ENCODE peak calls at places on chromosomes 7 and 10, in ten cellular contexts. N is GM06990, G is IMR-90, Y is HCT116, O is dorsolateral prefrontal cortex, Z is AG04450, U is brain microvascular endothelial cell, E is WERI-Rb-1, P is thoracic aorta, X is AG09319. Q is an unnamed sample.
A peak's percentile ranks its signal among the peaks of the same experiment; 100 is the strongest.

GRCh38 chr10:44781131-44781530 is 130.0 kb upstream of the TMEM72 start:
- DNase-seq in N (no peak), G (no peak), Y (no peak), O (no peak), Z (no peak), U (no peak), E (no peak), P (no peak), X (no peak), Q (no peak)

GRCh38 chr7:22269963-22270362 is 87.0 kb downstream of the RAPGEF5 start:
- DNase-seq in N (no peak), G (no peak), Y (no peak), O (no peak), Z (no peak), U (no peak), E (no peak), P (no peak), X (no peak), Q (no peak)

GRCh38 chr7:158324397-158325360 is 262.9 kb downstream of the PTPRN2 start:
- DNase-seq in N (no peak), G (no peak), Y (no peak), O (no peak), Z (no peak), U (no peak), E (no peak), P (no peak), X (no peak), Q (no peak)

GRCh38 chr7:48274662-48275061 is 103.4 kb downstream of the ABCA13 start:
- DNase-seq in N (no peak), G (peak; percentile 37), Y (no peak), O (no peak), Z (no peak), U (peak; percentile 59), E (no peak), P (no peak), X (no peak), Q (no peak)

GRCh38 chr7:81812514-81813472 is 42.9 kb upstream of the HGF start:
- DNase-seq in N (peak; percentile 16), G (no peak), Y (peak; percentile 3), O (no peak), Z (no peak), U (no peak), E (no peak), P (no peak), X (no peak), Q (no peak)

GRCh38 chr7:37352974-37353948 is 95.4 kb downstream of the ELMO1 start:
- DNase-seq in N (peak; percentile 54), G (no peak), Y (peak; percentile 15), O (no peak), Z (no peak), U (no peak), E (peak; percentile 47), P (no peak), X (no peak), Q (peak; percentile 44)

GRCh38 chr7:26397786-26398435 is 106.2 kb downstream of the SNX10 start:
- DNase-seq in N (no peak), G (no peak), Y (no peak), O (peak; percentile 44), Z (no peak), U (no peak), E (peak; percentile 81), P (no peak), X (no peak), Q (no peak)

GRCh38 chr10:102334106-102334505 is 61.4 kb upstream of the NFKB2 start:
- DNase-seq in N (no peak), G (peak; percentile 19), Y (no peak), O (no peak), Z (no peak), U (no peak), E (no peak), P (no peak), X (no peak), Q (no peak)

GRCh38 chr7:117875566-117875965 is 2.3 kb upstream of the CTTNBP2 start:
- DNase-seq in N (no peak), G (peak; percentile 28), Y (peak; percentile 27), O (no peak), Z (no peak), U (peak; percentile 25), E (no peak), P (no peak), X (no peak), Q (no peak)

GRCh38 chr7:68121056-68121455 is 1124.4 kb downstream of the TYW1 start:
- DNase-seq in N (no peak), G (no peak), Y (no peak), O (no peak), Z (no peak), U (no peak), E (no peak), P (no peak), X (no peak), Q (no peak)

GRCh38 chr7:74337926-74338325 is 48.7 kb downstream of the CLIP2 start:
- DNase-seq in N (no peak), G (no peak), Y (no peak), O (no peak), Z (no peak), U (no peak), E (no peak), P (no peak), X (no peak), Q (no peak)

GRCh38 chr10:49664006-49664841 is 15.2 kb upstream of the C10orf53 start:
- DNase-seq in N (no peak), G (no peak), Y (no peak), O (no peak), Z (no peak), U (no peak), E (no peak), P (no peak), X (no peak), Q (no peak)

GRCh38 chr7:85102813-85103350 is 84.0 kb downstream of the SEMA3D start:
- DNase-seq in N (no peak), G (peak; percentile 63), Y (no peak), O (no peak), Z (no peak), U (no peak), E (no peak), P (no peak), X (peak; percentile 56), Q (no peak)

GRCh38 chr10:112721080-112721698 is 228.9 kb upstream of the TCF7L2 start:
- DNase-seq in N (peak; percentile 9), G (peak; percentile 53), Y (peak; percentile 51), O (no peak), Z (no peak), U (peak; percentile 35), E (no peak), P (no peak), X (no peak), Q (no peak)
- TF ChIP-seq CTCF in N (peak; percentile 64), G (peak; percentile 55), Y (peak; percentile 39), O (peak; percentile 56), Z (peak; percentile 73), U (peak; percentile 72), E (peak; percentile 64), P (peak; percentile 68), X (peak; percentile 58), Q (no peak)

GRCh38 chr10:6347391-6347951 is 144.7 kb downstream of the PFKFB3 start:
- DNase-seq in N (no peak), G (peak; percentile 7), Y (no peak), O (peak; percentile 77), Z (no peak), U (no peak), E (no peak), P (no peak), X (no peak), Q (peak; percentile 60)
- TF ChIP-seq CTCF in N (no peak), G (no peak), Y (no peak), O (no peak), Z (no peak), U (no peak), E (no peak), P (no peak), X (no peak), Q (no peak)

DNA sequence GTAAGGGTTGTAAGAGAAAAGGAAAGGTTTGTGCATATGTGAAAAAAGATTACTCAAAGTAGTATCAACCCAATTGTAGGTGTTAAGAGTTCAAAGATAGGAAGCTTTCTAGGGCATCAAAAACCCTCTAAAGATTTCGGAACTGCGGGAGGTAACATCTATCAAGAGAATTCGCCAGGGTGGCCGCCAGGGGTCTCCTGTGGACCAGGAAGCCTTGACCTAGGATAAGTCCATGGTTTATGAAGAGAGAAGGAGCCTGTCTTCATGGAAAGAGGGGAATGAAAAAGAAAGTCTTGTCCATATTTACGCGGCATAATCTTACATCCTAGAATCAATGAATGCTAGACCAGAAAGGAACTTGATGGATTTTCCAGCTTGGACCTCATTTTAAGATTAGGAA is 140.7 kb upstream of the CALCR start:
- DNase-seq in N (no peak), G (peak; percentile 39), Y (peak; percentile 28), O (peak; percentile 11), Z (peak; percentile 1), U (peak; percentile 53), E (peak; percentile 38), P (no peak), X (peak; percentile 28), Q (peak; percentile 14)
- TF ChIP-seq CTCF in N (peak; percentile 61), G (peak; percentile 62), Y (peak; percentile 23), O (peak; percentile 26), Z (peak; percentile 74), U (peak; percentile 86), E (peak; percentile 31), P (peak; percentile 37), X (peak; percentile 75), Q (no peak)

GRCh38 chr7:32765185-32765584 is 126.4 kb downstream of the KBTBD2 start:
- DNase-seq in N (no peak), G (no peak), Y (no peak), O (no peak), Z (no peak), U (no peak), E (no peak), P (no peak), X (no peak), Q (no peak)

GRCh38 chr7:32762894-32763293 is 128.7 kb downstream of the KBTBD2 start:
- DNase-seq in N (no peak), G (no peak), Y (no peak), O (no peak), Z (no peak), U (no peak), E (no peak), P (no peak), X (no peak), Q (no peak)

GRCh38 chr7:32762321-32762669 is 129.3 kb downstream of the KBTBD2 start:
- DNase-seq in N (no peak), G (no peak), Y (no peak), O (no peak), Z (no peak), U (no peak), E (no peak), P (no peak), X (no peak), Q (no peak)

DNA sequence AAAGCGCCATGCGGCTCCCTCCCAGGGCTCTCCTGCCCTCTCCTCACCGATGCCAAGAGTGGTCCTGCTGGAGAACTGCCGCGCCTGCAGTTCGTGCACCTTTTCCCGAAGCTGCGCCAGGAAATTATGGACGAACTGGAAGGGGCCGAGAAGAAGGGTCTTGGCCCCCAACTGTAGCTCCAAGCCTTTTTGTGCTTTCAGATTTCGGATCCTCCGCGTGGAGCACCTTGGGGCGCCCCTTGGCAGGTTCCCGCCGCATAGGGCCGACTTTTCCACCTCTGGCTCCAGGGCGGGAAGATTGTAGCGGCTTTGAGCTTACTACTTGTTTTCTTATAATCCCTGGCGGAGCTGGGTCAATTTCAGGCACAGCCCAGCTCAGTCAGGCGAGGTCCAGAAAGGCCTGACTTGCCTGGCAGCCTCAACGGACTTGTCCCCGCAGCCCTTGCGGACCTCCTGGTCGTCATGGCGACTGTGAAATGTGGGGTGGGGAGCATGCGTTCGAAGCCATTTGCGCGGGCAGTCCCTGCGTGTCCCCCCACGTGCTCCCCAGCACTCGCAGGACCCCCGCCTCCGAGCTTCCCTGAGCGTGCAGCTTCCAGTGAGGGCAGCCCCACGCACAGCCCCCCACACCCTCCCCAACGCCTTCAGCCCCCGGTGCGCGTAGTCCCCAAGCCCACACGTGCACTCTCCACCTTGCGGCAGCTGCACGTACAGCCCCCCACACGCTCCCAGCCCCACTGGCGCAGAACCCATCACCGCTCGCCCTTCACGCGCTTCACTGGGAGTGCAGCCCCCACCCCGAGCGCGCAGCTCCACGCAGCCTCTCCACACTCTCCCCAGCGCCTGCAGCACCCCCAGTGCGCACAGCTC is 129.9 kb downstream of the KBTBD2 start:
- DNase-seq in N (no peak), G (no peak), Y (no peak), O (no peak), Z (no peak), U (no peak), E (no peak), P (no peak), X (no peak), Q (no peak)
- TF ChIP-seq CTCF in N (no peak), G (no peak), Y (no peak), O (no peak), Z (no peak), U (peak; percentile 38), E (no peak), P (no peak), X (no peak), Q (no peak)

Q was measured in activated B cell treated with CpG ODN at 0.5 μM for 24 hours.